ENCODE peak calls at places on chromosomes 16 and 17, in eight cellular contexts. B is uterus, I is lower lobe of right lung, K is AG04449, W is heart left ventricle, N is fibroblast of the aortic adventitia, A is ovary, F is AG04450. J is an unnamed sample.

GRCh38 chr16:9647981-9648701 is 534.1 kb downstream of the GRIN2A start:
- DNase-seq in B (no peak), I (no peak), K (no peak), W (no peak), N (peak; percentile 40), A (no peak), F (no peak), J (peak; percentile 26)

GRCh38 chr16:85819245-85819644 is 19.8 kb downstream of the COX4I1 start:
- DNase-seq in B (peak; percentile 42), I (peak; percentile 88), K (no peak), W (peak; percentile 79), N (peak; percentile 76), A (peak; percentile 48), F (peak; percentile 48), J (peak; percentile 64)

GRCh38 chr16:70634861-70635260 is 11.5 kb upstream of the IL34 start:
- DNase-seq in B (no peak), I (no peak), K (no peak), W (no peak), N (peak; percentile 68), A (no peak), F (no peak), J (no peak)

GRCh38 chr17:40021471-40021961 is 6.3 kb downstream of the CSF3 start:
- DNase-seq in B (peak; percentile 61), I (no peak), K (no peak), W (no peak), N (peak; percentile 42), A (no peak), F (no peak), J (peak; percentile 67)

GRCh38 chr16:3486506-3487215 is 8.6 kb downstream of the C16orf90 start:
- DNase-seq in B (no peak), I (no peak), K (no peak), W (no peak), N (no peak), A (no peak), F (no peak), J (no peak)

GRCh38 chr17:75271955-75272847 is 1.2 kb upstream of the MIF4GD start:
- DNase-seq in B (peak; percentile 31), I (no peak), K (no peak), W (peak; percentile 43), N (no peak), A (no peak), F (no peak), J (peak; percentile 76)

GRCh38 chr17:81070541-81071246 is 35.7 kb downstream of the BAIAP2 start:
- DNase-seq in B (no peak), I (no peak), K (no peak), W (no peak), N (no peak), A (no peak), F (no peak), J (no peak)

GRCh38 chr16:71746442-71747046 is 22.0 kb upstream of the PHLPP2 start:
- DNase-seq in B (no peak), I (no peak), K (no peak), W (no peak), N (peak; percentile 60), A (no peak), F (no peak), J (peak; percentile 50)

GRCh38 chr17:42670925-42671657 is 5.7 kb downstream of the PLEKHH3 start:
- DNase-seq in B (peak; percentile 20), I (no peak), K (no peak), W (no peak), N (no peak), A (no peak), F (no peak), J (no peak)

GRCh38 chr17:59631221-59631720 is 11.6 kb downstream of the CLTC start:
- DNase-seq in B (no peak), I (no peak), K (no peak), W (no peak), N (no peak), A (no peak), F (no peak), J (no peak)

GRCh38 chr17:58268774-58269556 is 11.8 kb downstream of the MPO start:
- DNase-seq in B (no peak), I (no peak), K (no peak), W (no peak), N (no peak), A (no peak), F (no peak), J (no peak)

GRCh38 chr17:41453069-41453468 is 12.3 kb upstream of the KRT38 start:
- DNase-seq in B (no peak), I (no peak), K (no peak), W (no peak), N (no peak), A (no peak), F (no peak), J (no peak)

GRCh38 chr16:53080345-53081031 is 25.7 kb downstream of the CHD9 start:
- DNase-seq in B (peak; percentile 71), I (no peak), K (no peak), W (peak; percentile 74), N (peak; percentile 89), A (peak; percentile 75), F (peak; percentile 65), J (peak; percentile 89)

GRCh38 chr17:55259684-55260111 is 5.1 kb upstream of the HLF start:
- DNase-seq in B (no peak), I (no peak), K (no peak), W (no peak), N (no peak), A (no peak), F (no peak), J (no peak)

DNA sequence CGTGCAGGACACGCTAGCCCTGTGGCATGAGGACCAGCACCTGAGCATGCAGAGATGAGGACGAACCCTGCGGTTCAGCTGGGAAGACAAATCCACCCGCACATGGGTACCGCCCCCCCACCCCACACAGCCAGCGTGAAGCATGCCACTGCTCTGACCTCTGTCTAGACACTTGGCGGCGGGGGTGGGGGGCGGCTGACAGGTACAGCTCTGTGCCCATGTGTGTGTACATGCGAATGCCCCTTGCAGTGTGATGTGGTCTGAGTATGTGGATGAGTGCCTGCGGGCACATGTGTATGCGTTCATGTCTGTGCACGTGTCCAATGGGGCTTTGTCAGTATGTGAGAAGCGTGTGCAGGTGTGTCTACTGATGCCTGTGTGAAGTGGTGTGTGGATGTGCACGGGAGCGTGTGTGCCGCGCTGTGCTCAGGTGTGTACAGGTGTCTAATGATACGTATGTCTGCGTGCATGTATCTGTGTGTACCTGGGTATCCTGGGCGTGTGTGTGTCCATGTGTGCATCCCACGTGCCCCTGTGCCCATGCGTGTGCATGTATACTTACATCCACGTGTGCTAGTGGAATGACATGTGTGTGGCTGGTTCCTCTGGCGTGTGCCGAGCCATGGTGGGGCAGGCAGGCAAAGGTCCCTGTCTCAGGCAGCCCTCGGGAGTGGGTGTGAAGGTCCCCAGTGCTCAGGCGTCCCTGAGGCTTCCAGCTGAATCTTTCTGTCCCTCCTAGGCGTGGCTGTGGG is 650 bp upstream of the RAP1GAP2 start:
- DNase-seq in B (no peak), I (no peak), K (no peak), W (no peak), N (no peak), A (no peak), F (no peak), J (no peak)
- H3K4me3 ChIP-seq in B (no peak overlapping the region), I (peak overlapping the region; percentile 51), K (no peak overlapping the region), W (peak overlapping the region; percentile 28), N (no peak overlapping the region), A (no peak overlapping the region), F (no peak overlapping the region), J (no peak overlapping the region)

GRCh38 chr16:28061702-28062101 is 1.8 kb downstream of the GSG1L start:
- DNase-seq in B (no peak), I (no peak), K (no peak), W (no peak), N (no peak), A (no peak), F (no peak), J (no peak)

GRCh38 chr16:28063611-28064061 is at the start of gene GSG1L:
- DNase-seq in B (no peak), I (no peak), K (no peak), W (no peak), N (no peak), A (no peak), F (no peak), J (no peak)

GRCh38 chr16:28063047-28063521 is 430 bp downstream of the GSG1L start:
- DNase-seq in B (no peak), I (no peak), K (no peak), W (no peak), N (no peak), A (no peak), F (no peak), J (peak; percentile 29)

GRCh38 chr16:28064150-28064549 is 636 bp upstream of the GSG1L start:
- DNase-seq in B (no peak), I (peak; percentile 10), K (no peak), W (no peak), N (no peak), A (no peak), F (no peak), J (no peak)

GRCh38 chr16:28062261-28063046 is 1.1 kb downstream of the GSG1L start:
- DNase-seq in B (no peak), I (no peak), K (no peak), W (no peak), N (no peak), A (no peak), F (no peak), J (no peak)
- H3K4me3 ChIP-seq in B (no peak overlapping the region), I (peak overlapping the region; percentile 19), K (no peak overlapping the region), W (peak overlapping the region; percentile 50), N (no peak overlapping the region), A (no peak overlapping the region), F (no peak overlapping the region), J (no peak overlapping the region)

DNA sequence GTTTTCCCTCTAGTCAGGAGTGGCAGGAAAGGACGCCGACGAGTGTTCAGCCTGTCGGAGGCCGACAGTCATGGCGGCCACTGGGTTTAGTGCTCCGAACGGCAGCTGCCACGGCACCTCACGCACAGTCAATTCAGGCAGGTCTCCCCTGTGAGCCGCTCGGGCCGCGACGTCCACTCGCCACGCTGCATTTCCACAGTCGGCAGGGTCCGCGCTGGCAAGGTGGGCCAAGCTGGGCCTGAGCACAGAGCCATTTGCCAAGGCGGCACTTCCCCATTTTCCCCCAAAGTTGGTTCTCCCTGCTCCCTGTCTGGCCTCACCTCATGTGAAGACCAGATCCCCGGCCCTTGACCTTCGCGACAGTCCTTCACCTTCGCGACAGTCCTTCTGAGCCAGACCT is 81.9 kb downstream of the SOCS1 start:
- DNase-seq in B (no peak), I (no peak), K (no peak), W (no peak), N (no peak), A (no peak), F (no peak), J (no peak)
- H3K4me3 ChIP-seq in B (no peak overlapping the region), I (no peak overlapping the region), K (no peak overlapping the region), W (no peak overlapping the region), N (no peak overlapping the region), A (no peak overlapping the region), F (no peak overlapping the region), J (no peak overlapping the region)

GRCh38 chr17:72120878-72121163 is at the start of gene SOX9:
- DNase-seq in B (no peak), I (peak; percentile 85), K (peak; percentile 42), W (peak; percentile 90), N (peak; percentile 79), A (no peak), F (peak; percentile 87), J (peak; percentile 94)

GRCh38 chr17:72121164-72122001 is 563 bp downstream of the SOX9 start:
- DNase-seq in B (no peak), I (peak; percentile 61), K (no peak), W (peak; percentile 51), N (peak; percentile 32), A (no peak), F (no peak), J (peak; percentile 50)

GRCh38 chr17:72118588-72119279 is 2.1 kb upstream of the SOX9 start:
- DNase-seq in B (peak; percentile 35), I (no peak), K (no peak), W (peak; percentile 68), N (peak; percentile 77), A (no peak), F (peak; percentile 77), J (peak; percentile 80)

GRCh38 chr17:72119280-72119962 is 1.4 kb upstream of the SOX9 start:
- DNase-seq in B (no peak), I (no peak), K (no peak), W (no peak), N (no peak), A (no peak), F (no peak), J (no peak)

GRCh38 chr17:72119963-72120877 is 600 bp upstream of the SOX9 start:
- DNase-seq in B (no peak), I (no peak), K (no peak), W (peak; percentile 41), N (peak; percentile 67), A (no peak), F (peak; percentile 72), J (peak; percentile 74)
- H3K4me3 ChIP-seq in B (peak overlapping the region; percentile 19), I (peak overlapping the region; percentile 59), K (peak overlapping the region; percentile 65), W (peak overlapping the region; percentile 72), N (peak overlapping the region; percentile 66), A (peak overlapping the region; percentile 6), F (peak overlapping the region; percentile 94), J (peak overlapping the region; percentile 85)

J was measured in AG10803.